ENCODE peak calls at places on chromosomes 13 and 19, in four cellular contexts. Y is uterus; M is stomach; B is naive thymus-derived CD4-positive, alpha-beta T cell. U is an unnamed sample.

GRCh38 chr19:5947435-5947834 is 30.5 kb downstream of the RANBP3 start:
- DNase-seq in Y (peak), M (peak), B (no peak), U (peak)

GRCh38 chr19:44846455-44847143 is 502 bp downstream of the NECTIN2 start:
- DNase-seq in Y (peak), M (no peak), B (no peak), U (no peak)

GRCh38 chr13:41654800-41655199 is 197.4 kb downstream of the RGCC start:
- DNase-seq in Y (no peak), M (no peak), B (no peak), U (no peak)

GRCh38 chr19:45117666-45118065 is 24.7 kb downstream of the PPP1R37 start:
- DNase-seq in Y (no peak), M (no peak), B (no peak), U (no peak)

GRCh38 chr19:28793391-28794168 is 419.4 kb downstream of the UQCRFS1 start:
- DNase-seq in Y (no peak), M (no peak), B (no peak), U (no peak)

GRCh38 chr13:93304868-93305613 is 78.4 kb downstream of the GPC6 start:
- DNase-seq in Y (no peak), M (no peak), B (no peak), U (no peak)

GRCh38 chr13:84130739-84131138 is 248.5 kb upstream of the SLITRK1 start:
- DNase-seq in Y (no peak), M (no peak), B (no peak), U (no peak)

GRCh38 chr19:27736225-27736624 is 1476.7 kb downstream of the UQCRFS1 start:
- DNase-seq in Y (no peak), M (no peak), B (no peak), U (no peak)

GRCh38 chr13:100550433-100550832 is 38.2 kb downstream of the GGACT start:
- DNase-seq in Y (peak), M (no peak), B (no peak), U (no peak)

GRCh38 chr19:39397360-39398296 is 6.5 kb downstream of the MED29 start:
- DNase-seq in Y (peak), M (peak), B (peak), U (peak)

GRCh38 chr19:51549533-51550324 is 18.3 kb upstream of the SIGLEC6 start:
- DNase-seq in Y (no peak), M (no peak), B (no peak), U (no peak)

GRCh38 chr19:45498411-45499195 is at the start of gene PPM1N:
- DNase-seq in Y (no peak), M (no peak), B (peak), U (no peak)

GRCh38 chr13:98875146-98875729 is 102.6 kb downstream of the DOCK9 start:
- DNase-seq in Y (no peak), M (no peak), B (no peak), U (no peak)
- H3K27ac ChIP-seq in Y (no peak), M (no peak), B (no peak), U (no peak)

DNA sequence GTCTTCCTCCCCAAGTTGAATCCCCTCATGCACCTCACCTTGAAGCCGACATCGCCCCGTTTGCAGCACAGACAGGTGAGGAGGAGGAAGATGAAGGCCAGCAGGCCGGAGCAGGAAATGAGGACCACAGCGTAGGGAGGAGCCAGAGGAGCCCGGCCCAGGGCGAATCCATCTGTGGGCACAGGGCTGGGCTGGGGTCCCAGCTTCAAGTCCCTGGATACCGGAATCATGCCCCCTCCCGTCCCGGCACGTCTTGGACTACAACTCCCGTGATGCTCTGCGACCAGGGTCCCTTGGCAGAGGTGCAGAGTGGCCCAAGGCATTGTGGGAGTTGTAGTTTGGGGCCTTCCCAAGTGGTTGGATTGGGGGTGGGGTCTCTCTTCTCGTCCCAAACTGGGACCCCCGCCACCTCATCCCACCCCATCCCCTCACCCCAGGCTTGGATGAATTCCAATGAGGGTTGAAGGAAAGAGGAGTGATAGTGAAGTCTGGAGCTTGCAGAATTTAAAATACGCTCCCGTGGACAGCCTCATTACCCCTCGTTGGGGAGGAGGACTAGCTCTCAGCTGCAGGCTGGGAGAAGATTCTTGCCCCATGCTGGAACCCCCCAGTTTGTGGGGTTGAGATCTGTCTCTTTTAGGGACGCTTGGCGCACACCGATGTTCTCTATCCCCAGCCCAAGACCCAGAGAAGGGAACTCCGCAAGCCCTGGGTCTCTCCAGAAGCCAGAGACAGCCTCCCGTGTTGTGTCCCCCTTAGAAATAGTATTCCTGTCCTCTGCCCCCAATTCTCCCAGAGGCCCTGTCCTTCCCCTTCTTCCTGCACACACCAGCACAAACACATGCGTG is 990 bp downstream of the LMTK3 start:
- DNase-seq in Y (peak), M (peak), B (peak), U (peak)
- H3K27ac ChIP-seq in Y (no peak), M (no peak), B (peak), U (no peak)

GRCh38 chr13:79051472-79051871 is 354.6 kb downstream of the RBM26 start:
- DNase-seq in Y (no peak), M (no peak), B (no peak), U (no peak)
- H3K27ac ChIP-seq in Y (no peak), M (no peak), B (no peak), U (no peak)

GRCh38 chr19:42367929-42368328 is 22.2 kb downstream of the CNFN start:
- DNase-seq in Y (no peak), M (no peak), B (no peak), U (no peak)

GRCh38 chr19:42370068-42370520 is 20.0 kb downstream of the CNFN start:
- DNase-seq in Y (no peak), M (no peak), B (no peak), U (no peak)

GRCh38 chr19:42368360-42368759 is 21.7 kb downstream of the CNFN start:
- DNase-seq in Y (no peak), M (no peak), B (no peak), U (no peak)

GRCh38 chr19:42369433-42370067 is 20.5 kb downstream of the CNFN start:
- DNase-seq in Y (no peak), M (no peak), B (no peak), U (no peak)

DNA sequence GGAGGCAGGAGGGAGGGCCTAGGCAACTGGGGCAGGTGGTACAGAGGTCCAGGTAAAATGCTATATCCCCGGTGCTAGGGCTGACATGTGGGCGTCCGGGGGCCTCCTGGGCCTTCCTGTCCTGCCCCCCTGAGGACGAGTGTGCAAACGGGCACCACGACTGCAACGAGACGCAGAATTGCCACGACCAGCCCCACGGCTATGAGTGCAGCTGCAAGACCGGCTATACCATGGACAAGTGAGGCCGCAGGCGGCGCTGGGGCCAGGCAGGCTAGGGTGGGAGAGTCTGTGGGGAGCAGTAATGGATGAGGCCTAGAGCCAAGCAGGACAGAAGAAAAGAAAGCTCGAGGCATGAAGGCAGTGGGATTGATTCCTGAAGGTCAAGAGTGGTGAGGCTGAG is 21.3 kb downstream of the CNFN start:
- DNase-seq in Y (no peak), M (no peak), B (no peak), U (no peak)
- H3K27ac ChIP-seq in Y (no peak), M (no peak), B (no peak), U (no peak)

GRCh38 chr19:40758491-40758890 is 7.5 kb downstream of the SNRPA start:
- DNase-seq in Y (no peak), M (no peak), B (no peak), U (no peak)

GRCh38 chr19:40755248-40755624 is 4.2 kb downstream of the SNRPA start:
- DNase-seq in Y (no peak), M (no peak), B (no peak), U (no peak)

GRCh38 chr19:40759352-40759751 is 8.3 kb downstream of the SNRPA start:
- DNase-seq in Y (no peak), M (no peak), B (no peak), U (no peak)

GRCh38 chr19:40754611-40755247 is 3.7 kb downstream of the SNRPA start:
- DNase-seq in Y (no peak), M (peak), B (no peak), U (no peak)

DNA sequence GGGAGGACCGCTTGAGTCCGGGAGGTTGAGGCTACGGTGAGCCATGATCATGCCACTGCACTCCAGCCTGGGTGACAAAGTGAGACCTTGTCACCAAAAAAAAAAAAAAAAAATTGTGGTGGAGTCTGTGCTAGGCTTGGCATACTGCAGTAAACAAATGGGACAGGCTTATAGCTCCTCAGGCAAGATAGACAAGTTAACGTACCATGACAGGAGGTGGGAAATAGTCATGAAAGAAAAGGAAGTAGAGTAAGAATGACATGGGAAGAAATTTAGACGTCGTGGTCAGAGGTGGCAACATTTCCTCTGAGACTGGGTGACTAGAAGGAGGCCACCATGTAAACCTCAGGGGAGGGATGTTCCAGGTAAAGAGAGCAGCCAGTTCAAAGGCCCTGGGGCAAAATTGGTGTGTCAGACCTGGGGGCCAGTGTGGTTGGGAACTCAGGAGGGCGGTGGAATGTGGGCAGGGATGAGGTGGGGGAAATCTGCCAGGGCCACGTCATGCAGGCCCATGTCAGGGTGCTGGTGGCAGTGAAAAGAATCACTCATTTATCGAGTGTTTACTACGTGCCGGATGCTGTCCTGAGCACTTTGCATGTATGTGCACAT is 5.6 kb downstream of the SNRPA start:
- DNase-seq in Y (no peak), M (no peak), B (no peak), U (no peak)
- H3K27ac ChIP-seq in Y (no peak), M (no peak), B (no peak), U (no peak)

GRCh38 chr19:2610637-2611482 is 91.6 kb downstream of the GNG7 start:
- DNase-seq in Y (peak), M (peak), B (peak), U (peak)
- H3K27ac ChIP-seq in Y (peak), M (peak), B (peak), U (no peak)

GRCh38 chr13:102374726-102375125 is 27.1 kb downstream of the FGF14 start:
- DNase-seq in Y (no peak), M (no peak), B (no peak), U (no peak)
- H3K27ac ChIP-seq in Y (no peak), M (no peak), B (no peak), U (no peak)

U was measured in caudate nucleus.